ENCODE peak calls at places on chromosomes 13 and 19, in ten cellular contexts. O, H, J, X, Q, U, W, P, L and C are unnamed samples.

GRCh38 chr13:78102121-78102677 is 183.6 kb upstream of the EDNRB start:
- DNase-seq in H (no peak), J (peak), U (no peak), X (peak), O (no peak), Q (no peak), P (no peak), L (no peak), W (no peak), C (no peak)

GRCh38 chr19:12784394-12784870 is 6.9 kb upstream of the JUNB start:
- DNase-seq in X (no peak), O (no peak), U (no peak), L (no peak), J (no peak), Q (no peak), P (no peak), W (peak), H (no peak), C (no peak)

GRCh38 chr19:14616310-14616870 is 33.5 kb downstream of the CLEC17A start:
- DNase-seq in L (no peak), H (no peak), X (no peak), J (no peak), U (no peak), P (no peak), W (no peak), Q (no peak), O (no peak), C (no peak)

GRCh38 chr19:35897706-35898451 is 2.5 kb downstream of the NFKBID start:
- DNase-seq in Q (no peak), H (no peak), L (no peak), P (no peak), X (no peak), J (no peak), O (no peak), W (no peak), U (no peak), C (no peak)

GRCh38 chr13:23378009-23378632 is 55.4 kb downstream of the SACS start:
- DNase-seq in W (peak), X (peak), H (peak), U (no peak), Q (peak), L (no peak), J (peak), P (peak), O (no peak), C (no peak)

GRCh38 chr13:92896842-92897241 is 329.8 kb upstream of the GPC6 start:
- DNase-seq in W (no peak), O (no peak), H (no peak), U (peak), J (peak), X (no peak), L (no peak), P (no peak), Q (peak), C (no peak)

GRCh38 chr19:13588953-13589833 is 82.9 kb upstream of the CACNA1A start:
- DNase-seq in H (peak), J (peak), W (peak), O (peak), L (peak), Q (peak), P (peak), X (peak), U (peak), C (peak)

GRCh38 chr19:33134571-33135041 is 2.7 kb downstream of the WDR88 start:
- DNase-seq in O (no peak), Q (no peak), H (no peak), L (no peak), U (no peak), J (no peak), W (peak), P (no peak), X (no peak), C (no peak)

GRCh38 chr19:17687857-17688784 is at the start of gene UNC13A:
- DNase-seq in X (peak), O (peak), U (peak), W (peak), L (peak), P (peak), Q (peak), H (no peak), J (peak), C (no peak)

GRCh38 chr19:9065457-9066014 is 21.3 kb upstream of the OR1M1 start:
- DNase-seq in H (no peak), L (no peak), P (no peak), J (no peak), W (no peak), U (no peak), X (no peak), Q (no peak), O (no peak), C (no peak)

GRCh38 chr19:20273376-20273775 is 106.4 kb downstream of the ZNF486 start:
- DNase-seq in J (no peak), O (no peak), L (no peak), W (no peak), H (no peak), Q (no peak), U (no peak), P (no peak), X (no peak), C (no peak)

GRCh38 chr19:824885-825284 is 2.8 kb upstream of the AZU1 start:
- DNase-seq in U (no peak), J (no peak), O (no peak), H (no peak), L (no peak), P (no peak), Q (no peak), X (no peak), W (no peak), C (no peak)

GRCh38 chr19:48945817-48946216 is 8.9 kb upstream of the BAX start:
- DNase-seq in H (no peak), Q (no peak), U (no peak), X (no peak), P (no peak), W (no peak), L (no peak), J (no peak), O (no peak), C (no peak)

GRCh38 chr13:45456196-45456972 is 8.4 kb upstream of the COG3 start:
- DNase-seq in W (no peak), L (no peak), J (peak), H (no peak), Q (no peak), O (no peak), P (peak), X (no peak), U (no peak), C (no peak)

GRCh38 chr13:113923376-113924063 is 50.4 kb downstream of the C13orf46 start:
- DNase-seq in U (no peak), L (no peak), H (no peak), P (no peak), W (no peak), X (no peak), O (no peak), Q (no peak), J (no peak), C (peak)

GRCh38 chr19:30649934-30650614 is 277.9 kb downstream of the ZNF536 start:
- DNase-seq in P (peak), Q (peak), U (peak), W (no peak), L (no peak), O (peak), J (peak), H (no peak), X (peak), C (no peak)